ENCODE peak calls at places on chromosome 13, in seven cellular contexts. Q, U, L, G, F, Y and E are unnamed samples.

GRCh38 chr13:113648218-113648615 is 9.8 kb downstream of the ATP4B start:
- DNase-seq in Q (no peak), U (no peak), L (no peak), G (peak), F (no peak), Y (no peak), E (no peak)

GRCh38 chr13:105806335-105806920 is 729.0 kb downstream of the EFNB2 start:
- DNase-seq in Q (no peak), U (no peak), L (no peak), G (no peak), F (no peak), Y (no peak), E (no peak)

GRCh38 chr13:43815204-43815603 is 28.4 kb upstream of the ENOX1 start:
- DNase-seq in Q (no peak), U (no peak), L (no peak), G (no peak), F (no peak), Y (no peak), E (no peak)

GRCh38 chr13:87003265-87003664 is 667.9 kb upstream of the SLITRK5 start:
- DNase-seq in Q (no peak), U (no peak), L (no peak), G (no peak), F (no peak), Y (no peak), E (no peak)

GRCh38 chr13:50631041-50631440 is 212.5 kb downstream of the DLEU7 start:
- DNase-seq in Q (no peak), U (no peak), L (no peak), G (no peak), F (no peak), Y (no peak), E (no peak)

GRCh38 chr13:107200491-107200890 is 632.6 kb upstream of the ARGLU1 start:
- DNase-seq in Q (no peak), U (no peak), L (no peak), G (no peak), F (no peak), Y (no peak), E (no peak)

GRCh38 chr13:111261326-111261725 is 59.1 kb upstream of the TEX29 start:
- DNase-seq in Q (no peak), U (no peak), L (no peak), G (no peak), F (no peak), Y (no peak), E (no peak)

GRCh38 chr13:39037410-39037879 is 444 bp downstream of the PROSER1 start:
- DNase-seq in Q (peak), U (no peak), L (no peak), G (no peak), F (peak), Y (no peak), E (no peak)

GRCh38 chr13:45909724-45910123 is 58.2 kb upstream of the SIAH3 start:
- DNase-seq in Q (no peak), U (no peak), L (no peak), G (no peak), F (no peak), Y (no peak), E (no peak)

GRCh38 chr13:55653497-55653896 is 1487.2 kb upstream of the PRR20A start:
- DNase-seq in Q (no peak), U (no peak), L (no peak), G (no peak), F (no peak), Y (no peak), E (no peak)

GRCh38 chr13:38705351-38705750 is 18.5 kb downstream of the FREM2 start:
- DNase-seq in Q (no peak), U (no peak), L (no peak), G (no peak), F (no peak), Y (no peak), E (no peak)

GRCh38 chr13:89061821-89062220 is 1390.7 kb downstream of the SLITRK5 start:
- DNase-seq in Q (no peak), U (no peak), L (no peak), G (no peak), F (peak), Y (no peak), E (no peak)

GRCh38 chr13:74825170-74825948 is 656.6 kb downstream of the TBC1D4 start:
- DNase-seq in Q (no peak), U (peak), L (peak), G (no peak), F (no peak), Y (no peak), E (no peak)

GRCh38 chr13:34933349-34933748 is 8.7 kb upstream of the NBEA start:
- DNase-seq in Q (no peak), U (no peak), L (no peak), G (no peak), F (no peak), Y (no peak), E (no peak)

GRCh38 chr13:109211616-109212015 is 574.8 kb downstream of the IRS2 start:
- DNase-seq in Q (no peak), U (no peak), L (no peak), G (no peak), F (no peak), Y (no peak), E (no peak)

GRCh38 chr13:109704771-109705628 is 81.4 kb downstream of the IRS2 start:
- DNase-seq in Q (no peak), U (no peak), L (no peak), G (peak), F (peak), Y (no peak), E (no peak)

GRCh38 chr13:110555601-110556223 is 5.8 kb downstream of the RAB20 start:
- DNase-seq in Q (peak), U (no peak), L (no peak), G (no peak), F (no peak), Y (no peak), E (no peak)

GRCh38 chr13:90420683-90421082 is 926.8 kb upstream of the MIR17HG start:
- DNase-seq in Q (no peak), U (no peak), L (no peak), G (no peak), F (no peak), Y (no peak), E (no peak)

GRCh38 chr13:86932935-86933334 is 738.2 kb upstream of the SLITRK5 start:
- DNase-seq in Q (no peak), U (no peak), L (no peak), G (no peak), F (no peak), Y (no peak), E (no peak)

GRCh38 chr13:110137677-110138008 is 169.3 kb downstream of the COL4A1 start:
- DNase-seq in Q (peak), U (no peak), L (no peak), G (peak), F (peak), Y (no peak), E (no peak)

GRCh38 chr13:75579529-75579928 is 29.9 kb downstream of the UCHL3 start:
- DNase-seq in Q (no peak), U (no peak), L (no peak), G (no peak), F (no peak), Y (no peak), E (no peak)

GRCh38 chr13:110685305-110685704 is 20.6 kb downstream of the CARS2 start:
- DNase-seq in Q (no peak), U (no peak), L (no peak), G (no peak), F (no peak), Y (no peak), E (no peak)

GRCh38 chr13:108816381-108816780 is 187.0 kb downstream of the MYO16 start:
- DNase-seq in Q (no peak), U (no peak), L (peak), G (no peak), F (no peak), Y (no peak), E (no peak)

GRCh38 chr13:39676315-39676876 is 20.9 kb downstream of the COG6 start:
- DNase-seq in Q (peak), U (no peak), L (peak), G (no peak), F (peak), Y (no peak), E (peak)

GRCh38 chr13:102825921-102826706 is 19.7 kb upstream of the ERCC5 start:
- DNase-seq in Q (no peak), U (peak), L (peak), G (no peak), F (no peak), Y (no peak), E (no peak)

GRCh38 chr13:94950303-94950702 is 238.0 kb upstream of the SOX21 start:
- DNase-seq in Q (no peak), U (no peak), L (no peak), G (no peak), F (no peak), Y (no peak), E (no peak)

GRCh38 chr13:113669871-113670341 is 2.9 kb downstream of the GRK1 start:
- DNase-seq in Q (no peak), U (no peak), L (no peak), G (peak), F (no peak), Y (no peak), E (no peak)

GRCh38 chr13:28394422-28394821 is 100.5 kb downstream of the FLT1 start:
- DNase-seq in Q (no peak), U (no peak), L (no peak), G (no peak), F (no peak), Y (no peak), E (no peak)

GRCh38 chr13:98773053-98773452 is 20.6 kb upstream of the SLC15A1 start:
- DNase-seq in Q (no peak), U (no peak), L (no peak), G (no peak), F (no peak), Y (no peak), E (no peak)

GRCh38 chr13:93066187-93066586 is 160.4 kb upstream of the GPC6 start:
- DNase-seq in Q (no peak), U (no peak), L (no peak), G (no peak), F (no peak), Y (no peak), E (no peak)

GRCh38 chr13:93345061-93345460 is 118.5 kb downstream of the GPC6 start:
- DNase-seq in Q (no peak), U (no peak), L (no peak), G (no peak), F (no peak), Y (no peak), E (no peak)

GRCh38 chr13:76223999-76224398 is 587.9 kb downstream of the LMO7 start:
- DNase-seq in Q (no peak), U (no peak), L (no peak), G (no peak), F (no peak), Y (no peak), E (no peak)

GRCh38 chr13:40758811-40759210 is 12.2 kb downstream of the MRPS31 start:
- DNase-seq in Q (no peak), U (no peak), L (no peak), G (no peak), F (no peak), Y (no peak), E (peak)

GRCh38 chr13:113157206-113157928 is 1.1 kb upstream of the PROZ start:
- DNase-seq in Q (no peak), U (no peak), L (no peak), G (no peak), F (no peak), Y (no peak), E (no peak)

GRCh38 chr13:74134777-74135305 is 637 bp upstream of the KLF12 start:
- DNase-seq in Q (peak), U (no peak), L (no peak), G (peak), F (peak), Y (peak), E (peak)

GRCh38 chr13:28679628-28680027 is 20.7 kb downstream of the POMP start:
- DNase-seq in Q (no peak), U (no peak), L (no peak), G (no peak), F (no peak), Y (no peak), E (peak)

GRCh38 chr13:78675112-78675511 is 16.2 kb upstream of the OBI1 start:
- DNase-seq in Q (no peak), U (no peak), L (no peak), G (no peak), F (no peak), Y (no peak), E (no peak)

GRCh38 chr13:80168089-80168850 is 172.7 kb downstream of the SPRY2 start:
- DNase-seq in Q (no peak), U (no peak), L (no peak), G (no peak), F (no peak), Y (no peak), E (no peak)